ENCODE peak calls at places on chromosomes 2 and 18, in six cellular contexts. L is CD8-positive, alpha-beta memory T cell; S is AG10803; V is fibroblast of villous mesenchyme; C is hepatocyte; P is brain microvascular endothelial cell. Y is an unnamed sample.
A peak's percentile ranks its signal among the peaks of the same experiment; 100 is the strongest.

GRCh38 chr2:197198890-197199289 is 111.7 kb downstream of the ANKRD44 start:
- DNase-seq in C (no peak), V (no peak), P (no peak), L (peak; percentile 96), S (no peak), Y (no peak)

GRCh38 chr2:176560296-176560695 is 291.1 kb downstream of the MTX2 start:
- DNase-seq in S (peak; percentile 55), L (no peak), V (no peak), P (no peak), C (no peak), Y (no peak)

GRCh38 chr2:201580486-201580885 is 62.8 kb downstream of the TMEM237 start:
- DNase-seq in C (no peak), S (peak; percentile 86), V (peak; percentile 96), L (no peak), P (peak; percentile 72), Y (no peak)

GRCh38 chr2:191499874-191500565 is 177.9 kb upstream of the NABP1 start:
- DNase-seq in L (no peak), C (peak; percentile 59), S (peak; percentile 93), V (no peak), P (no peak), Y (no peak)

GRCh38 chr18:63447066-63447465 is 24.8 kb upstream of the VPS4B start:
- DNase-seq in C (no peak), P (no peak), L (no peak), S (no peak), V (no peak), Y (no peak)

GRCh38 chr2:181174880-181175590 is 194.6 kb downstream of the UBE2E3 start:
- DNase-seq in C (no peak), V (peak; percentile 89), L (no peak), S (peak; percentile 66), P (peak; percentile 22), Y (no peak)

GRCh38 chr2:42935692-42936631 is 143.6 kb upstream of the HAAO start:
- DNase-seq in C (no peak), P (no peak), S (peak; percentile 33), L (peak; percentile 31), V (no peak), Y (no peak)

GRCh38 chr2:207258191-207258991 is 92.6 kb upstream of the KLF7 start:
- DNase-seq in L (no peak), S (peak; percentile 100), V (peak; percentile 98), P (peak; percentile 97), C (peak; percentile 79), Y (no peak)

GRCh38 chr2:148874868-148875341 is at the start of gene KIF5C:
- DNase-seq in L (peak; percentile 91), C (peak; percentile 93), S (peak; percentile 57), P (peak; percentile 45), V (peak; percentile 60), Y (peak; percentile 57)

GRCh38 chr18:13364721-13365205 is 146.2 kb downstream of the LDLRAD4 start:
- DNase-seq in S (no peak), C (no peak), P (no peak), L (no peak), V (no peak), Y (peak; percentile 61)

GRCh38 chr2:210226186-210226585 is 939 bp upstream of the ACADL start:
- DNase-seq in V (no peak), C (no peak), L (no peak), P (no peak), S (no peak), Y (no peak)

GRCh38 chr18:69358197-69358895 is 42.3 kb upstream of the DOK6 start:
- DNase-seq in S (no peak), V (peak; percentile 4), C (no peak), P (no peak), L (no peak), Y (no peak)

DNA sequence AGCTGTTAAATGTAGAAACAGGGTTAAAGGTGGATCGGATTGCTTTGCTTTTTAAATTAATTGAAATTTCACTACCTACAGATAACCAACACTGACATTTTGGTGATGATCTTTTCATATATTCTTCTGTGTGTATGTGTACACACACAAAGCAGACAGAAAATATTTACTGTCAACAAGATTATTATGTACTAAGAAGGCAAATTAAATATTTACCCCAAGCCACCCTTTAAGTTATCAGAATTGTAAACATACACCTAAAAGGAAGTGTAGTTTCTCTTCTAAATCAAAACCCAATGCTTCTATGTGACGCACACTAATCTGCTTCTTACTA is 98.7 kb downstream of the GAREM1 start:
- DNase-seq in C (no peak), P (no peak), V (no peak), L (no peak), S (no peak), Y (no peak)
- H3K4me3 ChIP-seq in C (no peak overlapping the region), P (no peak overlapping the region), V (no peak overlapping the region), L (no peak overlapping the region), S (no peak overlapping the region), Y (no peak overlapping the region)

GRCh38 chr18:36655074-36655473 is 173.7 kb downstream of the TPGS2 start:
- DNase-seq in C (no peak), L (no peak), V (no peak), S (no peak), P (no peak), Y (no peak)
- H3K4me3 ChIP-seq in C (no peak overlapping the region), L (no peak overlapping the region), V (no peak overlapping the region), S (no peak overlapping the region), P (no peak overlapping the region), Y (no peak overlapping the region)

DNA sequence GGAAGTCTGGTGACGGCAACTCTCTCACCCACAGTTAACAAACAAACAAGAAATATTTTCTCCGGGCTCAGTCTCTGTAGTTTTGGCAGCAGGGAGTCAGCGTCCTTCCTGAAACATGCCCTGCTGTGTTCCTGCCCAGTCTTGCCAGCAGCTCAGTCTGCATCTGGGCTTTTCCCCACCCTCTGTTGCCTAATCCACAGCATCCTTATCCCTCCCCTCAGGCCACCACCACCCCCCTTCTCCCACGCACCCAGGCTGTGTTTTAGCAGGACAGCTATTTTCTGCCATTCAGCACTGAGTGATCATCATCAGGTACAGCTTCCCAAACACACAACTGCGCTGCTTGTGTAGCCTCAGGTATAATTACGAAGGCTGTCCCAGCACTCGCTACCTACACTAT is 168.2 kb downstream of the DPP10 start:
- DNase-seq in V (no peak), S (no peak), C (no peak), L (no peak), P (no peak), Y (no peak)
- H3K4me3 ChIP-seq in V (no peak overlapping the region), S (no peak overlapping the region), C (no peak overlapping the region), L (no peak overlapping the region), P (no peak overlapping the region), Y (no peak overlapping the region)

GRCh38 chr2:225040862-225041209 is 1.4 kb downstream of the DOCK10 start:
- DNase-seq in S (peak; percentile 30), P (no peak), V (no peak), L (peak; percentile 56), C (no peak), Y (no peak)
- H3K4me3 ChIP-seq in S (peak overlapping the region; percentile 78), P (peak overlapping the region; percentile 78), V (peak overlapping the region; percentile 57), L (peak overlapping the region; percentile 99), C (no peak overlapping the region), Y (peak overlapping the region; percentile 35)

DNA sequence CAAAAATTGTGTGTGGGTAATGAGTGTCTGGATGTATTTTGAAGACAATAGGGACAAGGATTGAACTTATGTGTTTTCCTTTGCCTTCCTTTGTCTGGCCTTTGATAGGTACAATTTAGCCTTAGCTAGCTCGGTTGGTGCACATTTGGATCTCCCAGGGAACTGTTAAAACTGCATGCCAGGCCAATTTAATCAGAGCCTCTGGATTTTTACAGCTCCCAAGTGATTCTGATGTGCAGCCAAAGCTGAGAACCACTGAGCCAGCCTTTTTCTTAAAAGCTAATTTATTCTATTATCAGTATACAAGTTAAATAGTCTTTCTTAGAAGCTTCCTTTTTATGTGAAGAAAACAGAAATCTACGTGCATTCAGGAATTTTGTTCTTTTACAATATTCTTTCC is 25.0 kb downstream of the PLEK start:
- DNase-seq in P (no peak), L (no peak), V (no peak), S (no peak), C (no peak), Y (no peak)
- H3K4me3 ChIP-seq in P (no peak overlapping the region), L (no peak overlapping the region), V (no peak overlapping the region), S (no peak overlapping the region), C (no peak overlapping the region), Y (no peak overlapping the region)

DNA sequence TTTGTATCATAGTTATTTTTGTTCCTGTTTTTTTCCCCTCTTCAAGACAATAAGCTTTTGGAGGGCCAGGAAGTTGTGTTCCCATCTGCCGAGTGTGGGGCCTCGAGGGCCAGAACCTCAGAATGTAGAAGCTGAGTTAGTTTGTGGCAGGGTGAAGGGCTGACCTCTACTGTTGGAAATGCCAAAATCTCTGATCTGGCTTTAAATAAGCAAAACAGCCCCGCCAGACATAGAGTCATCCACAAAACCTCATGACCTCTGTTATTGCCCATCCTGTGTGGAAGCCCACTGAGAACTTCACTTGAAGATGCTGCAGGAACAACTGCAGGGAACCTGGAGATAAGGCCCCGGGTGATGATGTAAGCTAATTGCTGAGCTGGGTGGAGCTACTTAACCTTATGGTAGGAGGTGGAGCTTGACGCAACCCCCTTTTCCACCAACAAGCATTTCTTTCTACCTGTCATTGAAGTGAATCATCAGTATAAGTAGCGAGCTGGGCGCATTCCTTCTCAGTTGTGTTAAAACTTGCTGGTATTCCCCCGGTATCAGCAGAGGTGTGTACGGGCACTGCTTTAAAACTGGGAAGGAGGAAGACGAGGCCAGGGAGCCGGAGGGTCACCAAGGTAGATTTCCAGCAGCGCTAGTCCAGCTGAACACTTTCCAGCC is 177.2 kb downstream of the NEDD4L start:
- DNase-seq in S (peak; percentile 25), L (no peak), C (peak; percentile 90), P (peak; percentile 92), V (peak; percentile 48), Y (no peak)
- H3K4me3 ChIP-seq in S (no peak overlapping the region), L (no peak overlapping the region), C (peak overlapping the region; percentile 35), P (peak overlapping the region; percentile 66), V (no peak overlapping the region), Y (no peak overlapping the region)

GRCh38 chr2:24453379-24454073 is 37.5 kb upstream of the NCOA1 start:
- DNase-seq in L (no peak), V (no peak), S (no peak), P (no peak), C (no peak), Y (no peak)
- H3K4me3 ChIP-seq in L (no peak overlapping the region), V (peak overlapping the region; percentile 31), S (peak overlapping the region; percentile 47), P (peak overlapping the region; percentile 42), C (no peak overlapping the region), Y (no peak overlapping the region)

Y was measured in lower leg skin.